ENCODE peak calls at places on chromosomes 2 and 18, in four cellular contexts. U is tibial artery, T is transverse colon, G is small intestine. X is an unnamed sample. For H3K4me1, the result is how much of the 10 kb centered on the place peaks cover.

GRCh38 chr18:10386956-10387355 is 67.5 kb upstream of the APCDD1 start:
- DNase-seq in U (no peak), T (no peak), G (no peak), X (no peak)

GRCh38 chr2:102895386-102895785 is 133.6 kb downstream of the TMEM182 start:
- DNase-seq in U (no peak), T (no peak), G (peak), X (no peak)

GRCh38 chr2:40097691-40098376 is 318.8 kb upstream of the THUMPD2 start:
- DNase-seq in U (no peak), T (no peak), G (no peak), X (no peak)

GRCh38 chr2:107584577-107584976 is 242.1 kb upstream of the RGPD4 start:
- DNase-seq in U (no peak), T (no peak), G (no peak), X (no peak)

GRCh38 chr2:8264981-8265380 is 416.9 kb upstream of the ID2 start:
- DNase-seq in U (no peak), T (no peak), G (no peak), X (no peak)

GRCh38 chr2:189927823-189928222 is 134.7 kb downstream of the MSTN start:
- DNase-seq in U (no peak), T (no peak), G (no peak), X (no peak)

GRCh38 chr2:113007250-113007649 is 2.0 kb downstream of the IL36A start:
- DNase-seq in U (no peak), T (no peak), G (no peak), X (no peak)

GRCh38 chr2:73291461-73292315 is 1.7 kb downstream of the EGR4 start:
- DNase-seq in U (no peak), T (no peak), G (no peak), X (peak)

GRCh38 chr2:222569826-222570225 is 86.1 kb downstream of the FARSB start:
- DNase-seq in U (no peak), T (no peak), G (no peak), X (no peak)

GRCh38 chr2:95031076-95031725 is 5.7 kb downstream of the MAL start:
- DNase-seq in U (no peak), T (no peak), G (no peak), X (no peak)

GRCh38 chr2:158411748-158412147 is 44.8 kb downstream of the CCDC148 start:
- DNase-seq in U (no peak), T (no peak), G (no peak), X (no peak)

GRCh38 chr2:66700181-66700686 is 265.3 kb downstream of the MEIS1 start:
- DNase-seq in U (no peak), T (no peak), G (peak), X (no peak)

GRCh38 chr2:28378679-28379392 is 13.8 kb upstream of the FOSL2 start:
- DNase-seq in U (no peak), T (no peak), G (no peak), X (no peak)

GRCh38 chr2:28380185-28380584 is 12.5 kb upstream of the FOSL2 start:
- DNase-seq in U (no peak), T (no peak), G (no peak), X (no peak)

GRCh38 chr2:28375742-28376631 is 16.7 kb upstream of the FOSL2 start:
- DNase-seq in U (no peak), T (no peak), G (no peak), X (no peak)

GRCh38 chr2:28377201-28377816 is 15.3 kb upstream of the FOSL2 start:
- DNase-seq in U (no peak), T (peak), G (peak), X (no peak)

GRCh38 chr2:28377984-28378678 is 14.5 kb upstream of the FOSL2 start:
- DNase-seq in U (no peak), T (peak), G (peak), X (no peak)
- H3K4me1 ChIP-seq in U (under half), T (half or more), G (under half), X (under half)

GRCh38 chr2:118120001-118120400 is 31.7 kb downstream of the INSIG2 start:
- DNase-seq in U (no peak), T (no peak), G (no peak), X (no peak)
- H3K27ac ChIP-seq in U (no peak), T (no peak), G (no peak), X (no peak)

GRCh38 chr2:48568551-48568950 is 38.6 kb downstream of the STON1 start:
- DNase-seq in U (no peak), T (no peak), G (no peak), X (no peak)

GRCh38 chr2:48562281-48562680 is 32.3 kb downstream of the STON1 start:
- DNase-seq in U (no peak), T (no peak), G (no peak), X (no peak)

GRCh38 chr2:48569433-48569832 is 39.5 kb downstream of the STON1 start:
- DNase-seq in U (no peak), T (no peak), G (no peak), X (no peak)

GRCh38 chr2:48567671-48568070 is 37.7 kb downstream of the STON1 start:
- DNase-seq in U (no peak), T (no peak), G (no peak), X (no peak)

DNA sequence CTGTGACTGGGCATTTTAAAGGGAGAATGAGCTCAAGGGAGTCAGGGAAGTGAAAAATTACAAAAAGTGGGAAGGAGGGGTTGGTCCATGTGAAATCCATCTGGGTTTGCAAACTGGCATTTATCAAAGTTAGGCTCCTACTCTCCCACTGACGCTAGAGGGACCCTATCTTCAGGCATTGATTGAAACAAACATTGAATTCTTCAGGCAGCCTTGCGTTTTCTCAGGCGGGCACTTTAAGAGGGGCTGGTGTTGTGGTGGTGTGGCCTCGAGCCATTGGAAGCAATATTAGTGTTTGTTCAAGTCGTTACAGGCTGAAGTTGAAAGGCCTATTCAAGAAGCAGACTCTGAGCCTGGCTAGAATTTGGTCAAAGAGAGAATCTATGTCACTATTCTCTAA is 36.6 kb downstream of the STON1 start:
- DNase-seq in U (no peak), T (no peak), G (no peak), X (peak)
- H3K4me1 ChIP-seq in U (under half), T (under half), G (under half), X (under half)

GRCh38 chr2:136022747-136023146 is 37.3 kb upstream of the DARS1 start:
- DNase-seq in U (no peak), T (no peak), G (no peak), X (no peak)
- H3K27ac ChIP-seq in U (no peak), T (no peak), G (no peak), X (no peak)

DNA sequence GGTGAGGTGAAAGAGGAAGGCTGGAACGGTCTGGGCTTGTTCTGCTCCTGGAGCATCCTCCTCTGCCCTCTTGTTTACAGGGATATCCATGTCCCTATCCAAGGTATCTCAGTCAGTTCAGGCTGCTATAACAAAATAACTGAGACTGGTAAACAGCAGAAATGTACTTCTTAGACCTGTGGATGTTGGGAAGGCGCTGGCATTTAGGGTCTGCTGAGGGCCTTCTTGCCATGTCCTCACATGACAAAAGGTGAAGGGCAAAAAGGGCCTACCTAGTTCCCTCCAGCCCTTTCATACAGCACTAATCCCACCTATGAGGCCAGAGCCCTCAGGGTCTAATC is 65.6 kb downstream of the INPP4A start:
- DNase-seq in U (no peak), T (no peak), G (no peak), X (no peak)
- H3K4me1 ChIP-seq in U (under half), T (under half), G (under half), X (under half)

DNA sequence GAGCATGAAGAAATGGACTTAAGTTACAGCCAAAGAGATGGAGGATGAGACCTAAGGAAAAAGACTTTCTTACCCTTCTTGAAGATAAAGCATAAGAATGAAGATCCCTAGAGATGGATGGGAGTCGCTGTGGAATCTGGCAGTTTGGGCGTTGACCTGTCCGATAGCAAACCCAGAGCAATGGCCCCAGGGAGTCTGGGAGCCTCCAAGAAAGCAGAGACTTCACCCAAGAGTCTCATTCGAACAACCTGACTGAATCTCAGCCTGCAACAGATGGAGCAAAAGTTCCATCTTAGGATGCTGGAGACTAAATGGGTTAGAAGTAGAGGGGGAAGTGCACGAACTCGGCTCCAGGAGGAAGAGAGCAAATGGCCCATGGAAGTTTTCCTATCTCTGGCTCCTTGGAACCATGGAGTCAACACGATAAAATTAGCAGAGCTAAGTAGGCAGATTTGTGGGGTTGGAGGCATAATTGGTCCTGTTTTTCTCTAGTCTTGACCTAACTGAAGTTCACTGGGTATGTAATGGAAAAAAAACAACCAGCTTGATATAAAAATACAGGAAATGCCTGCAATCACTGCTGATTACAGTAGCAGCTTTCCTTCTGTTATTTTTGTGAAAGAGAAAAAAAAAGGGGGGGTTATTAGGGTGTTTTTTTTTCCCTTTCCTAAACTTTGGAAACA is 178.4 kb upstream of the EPAS1 start:
- DNase-seq in U (no peak), T (no peak), G (no peak), X (no peak)
- H3K27ac ChIP-seq in U (no peak), T (peak), G (peak), X (no peak)

DNA sequence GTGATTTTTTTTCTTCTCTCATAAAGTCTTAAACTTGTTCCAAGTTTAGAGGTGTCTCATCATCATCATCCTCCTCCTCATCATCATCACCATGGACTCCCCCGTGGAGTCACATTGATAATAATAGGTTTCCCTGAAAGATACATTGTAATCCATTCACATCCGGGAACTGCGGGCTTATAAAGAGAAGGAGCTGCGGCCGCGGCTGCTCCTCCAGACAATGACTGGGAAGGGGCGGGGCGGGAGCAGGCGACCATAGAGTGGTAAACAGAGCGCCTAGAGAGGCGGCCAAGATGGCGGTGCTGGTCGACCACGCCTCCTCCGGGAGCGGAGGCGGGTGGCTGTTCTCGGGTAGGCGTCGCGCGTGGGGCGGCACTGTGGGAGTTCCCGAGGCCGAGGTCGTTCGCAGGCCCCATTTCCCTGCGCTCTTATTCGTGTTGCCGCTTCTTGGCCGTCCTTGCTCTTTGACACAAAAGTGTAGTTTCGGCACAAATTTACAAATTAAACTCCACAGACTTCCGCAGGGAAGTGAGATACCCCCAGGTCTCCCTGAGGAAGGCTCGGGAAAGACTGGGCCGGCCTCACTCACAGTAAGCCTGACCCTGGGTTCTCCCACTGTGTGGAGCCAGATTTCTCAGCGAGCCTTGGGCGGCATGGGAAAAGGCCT is 1.8 kb upstream of the TCF4 start:
- DNase-seq in U (peak), T (peak), G (peak), X (peak)
- H3K4me1 ChIP-seq in U (under half), T (under half), G (under half), X (under half)

GRCh38 chr2:187985923-187986322 is 305.8 kb upstream of the GULP1 start:
- DNase-seq in U (no peak), T (no peak), G (no peak), X (no peak)
- H3K27ac ChIP-seq in U (no peak), T (no peak), G (no peak), X (no peak)